ENCODE peak calls at places on chromosomes 16 and 17, in eight cellular contexts. One of them, this sample, is unnamed.
A peak's percentile ranks its signal among the peaks of the same experiment; 100 is the strongest.

GRCh38 chr16:67375161-67375560 is 18.1 kb downstream of the TPPP3 start:
- DNase-seq in psoas muscle: no peak
- DNase-seq in adrenal gland: no peak
- DNase-seq in body of pancreas: no peak
- DNase-seq in naive thymus-derived CD4-positive, alpha-beta T cell: no peak
- DNase-seq in suprapubic skin: no peak
- DNase-seq in tibial artery: no peak
- DNase-seq in left lung: no peak
- DNase-seq in this sample: no peak

GRCh38 chr16:3017806-3018506 is at the start of gene CLDN6:
- DNase-seq in adrenal gland: no peak
- DNase-seq in tibial artery: no peak
- DNase-seq in psoas muscle: no peak
- DNase-seq in suprapubic skin: no peak
- DNase-seq in left lung: no peak
- DNase-seq in body of pancreas: peak; percentile 53
- DNase-seq in naive thymus-derived CD4-positive, alpha-beta T cell: no peak
- DNase-seq in this sample: no peak

GRCh38 chr17:40530988-40531971 is 29.9 kb upstream of the TNS4 start:
- DNase-seq in psoas muscle: no peak
- DNase-seq in tibial artery: peak; percentile 16
- DNase-seq in left lung: no peak
- DNase-seq in adrenal gland: peak; percentile 25
- DNase-seq in naive thymus-derived CD4-positive, alpha-beta T cell: peak; percentile 39
- DNase-seq in suprapubic skin: peak; percentile 70
- DNase-seq in body of pancreas: no peak
- DNase-seq in this sample: no peak

GRCh38 chr17:17401271-17401781 is 75.5 kb upstream of the MED9 start:
- DNase-seq in body of pancreas: peak; percentile 43
- DNase-seq in naive thymus-derived CD4-positive, alpha-beta T cell: no peak
- DNase-seq in left lung: no peak
- DNase-seq in adrenal gland: peak; percentile 63
- DNase-seq in psoas muscle: peak; percentile 46
- DNase-seq in suprapubic skin: no peak
- DNase-seq in tibial artery: no peak
- DNase-seq in this sample: peak; percentile 39

GRCh38 chr16:14020141-14020540 is 51.0 kb upstream of the MRTFB start:
- DNase-seq in psoas muscle: no peak
- DNase-seq in naive thymus-derived CD4-positive, alpha-beta T cell: no peak
- DNase-seq in body of pancreas: no peak
- DNase-seq in suprapubic skin: no peak
- DNase-seq in left lung: no peak
- DNase-seq in tibial artery: no peak
- DNase-seq in adrenal gland: no peak
- DNase-seq in this sample: no peak

GRCh38 chr17:7440113-7440822 is 956 bp downstream of the FGF11 start:
- DNase-seq in adrenal gland: peak; percentile 90
- DNase-seq in suprapubic skin: peak; percentile 84
- DNase-seq in tibial artery: peak; percentile 55
- DNase-seq in left lung: peak; percentile 84
- DNase-seq in body of pancreas: peak; percentile 82
- DNase-seq in naive thymus-derived CD4-positive, alpha-beta T cell: peak; percentile 11
- DNase-seq in psoas muscle: peak; percentile 86
- DNase-seq in this sample: no peak

GRCh38 chr17:34178047-34178446 is 77.0 kb upstream of the CCL2 start:
- DNase-seq in suprapubic skin: no peak
- DNase-seq in left lung: no peak
- DNase-seq in tibial artery: no peak
- DNase-seq in body of pancreas: no peak
- DNase-seq in naive thymus-derived CD4-positive, alpha-beta T cell: no peak
- DNase-seq in psoas muscle: no peak
- DNase-seq in adrenal gland: no peak
- DNase-seq in this sample: no peak

GRCh38 chr17:18258356-18259038 is at the start of gene FLII:
- DNase-seq in suprapubic skin: no peak
- DNase-seq in tibial artery: peak; percentile 43
- DNase-seq in naive thymus-derived CD4-positive, alpha-beta T cell: peak; percentile 51
- DNase-seq in adrenal gland: peak; percentile 55
- DNase-seq in left lung: peak; percentile 93
- DNase-seq in body of pancreas: peak; percentile 68
- DNase-seq in psoas muscle: no peak
- DNase-seq in this sample: no peak

GRCh38 chr16:86355538-86355937 is 154.8 kb upstream of the FOXF1 start:
- DNase-seq in tibial artery: no peak
- DNase-seq in body of pancreas: no peak
- DNase-seq in left lung: no peak
- DNase-seq in naive thymus-derived CD4-positive, alpha-beta T cell: no peak
- DNase-seq in suprapubic skin: no peak
- DNase-seq in psoas muscle: no peak
- DNase-seq in adrenal gland: no peak
- DNase-seq in this sample: no peak

GRCh38 chr17:7330099-7331015 is 1.2 kb upstream of the NEURL4 start:
- DNase-seq in psoas muscle: peak; percentile 88
- DNase-seq in naive thymus-derived CD4-positive, alpha-beta T cell: peak; percentile 86
- DNase-seq in tibial artery: peak; percentile 79
- DNase-seq in suprapubic skin: no peak
- DNase-seq in left lung: peak; percentile 93
- DNase-seq in body of pancreas: peak; percentile 77
- DNase-seq in adrenal gland: peak; percentile 81
- DNase-seq in this sample: peak; percentile 72

GRCh38 chr16:70714526-70715112 is 28.8 kb upstream of the MTSS2 start:
- DNase-seq in tibial artery: no peak
- DNase-seq in naive thymus-derived CD4-positive, alpha-beta T cell: no peak
- DNase-seq in suprapubic skin: no peak
- DNase-seq in adrenal gland: no peak
- DNase-seq in left lung: no peak
- DNase-seq in body of pancreas: no peak
- DNase-seq in psoas muscle: no peak
- DNase-seq in this sample: no peak
- H3K27ac ChIP-seq in tibial artery: peak overlapping the region; percentile 96
- H3K27ac ChIP-seq in naive thymus-derived CD4-positive, alpha-beta T cell: no peak overlapping the region
- H3K27ac ChIP-seq in suprapubic skin: peak overlapping the region; percentile 79
- H3K27ac ChIP-seq in adrenal gland: peak overlapping the region; percentile 82
- H3K27ac ChIP-seq in left lung: peak overlapping the region; percentile 70
- H3K27ac ChIP-seq in body of pancreas: peak overlapping the region; percentile 61
- H3K27ac ChIP-seq in psoas muscle: peak overlapping the region; percentile 99
- H3K27ac ChIP-seq in this sample: no peak overlapping the region

GRCh38 chr16:84726670-84727467 is 27.1 kb downstream of the USP10 start:
- DNase-seq in suprapubic skin: no peak
- DNase-seq in adrenal gland: no peak
- DNase-seq in tibial artery: peak; percentile 39
- DNase-seq in naive thymus-derived CD4-positive, alpha-beta T cell: no peak
- DNase-seq in psoas muscle: no peak
- DNase-seq in body of pancreas: no peak
- DNase-seq in left lung: no peak
- DNase-seq in this sample: no peak

GRCh38 chr16:84732674-84733352 is 33.0 kb downstream of the USP10 start:
- DNase-seq in psoas muscle: no peak
- DNase-seq in body of pancreas: no peak
- DNase-seq in left lung: no peak
- DNase-seq in suprapubic skin: no peak
- DNase-seq in adrenal gland: no peak
- DNase-seq in naive thymus-derived CD4-positive, alpha-beta T cell: no peak
- DNase-seq in tibial artery: no peak
- DNase-seq in this sample: no peak

GRCh38 chr16:84728853-84729424 is 29.1 kb downstream of the USP10 start:
- DNase-seq in naive thymus-derived CD4-positive, alpha-beta T cell: no peak
- DNase-seq in adrenal gland: no peak
- DNase-seq in suprapubic skin: no peak
- DNase-seq in left lung: no peak
- DNase-seq in body of pancreas: no peak
- DNase-seq in psoas muscle: no peak
- DNase-seq in tibial artery: no peak
- DNase-seq in this sample: no peak

GRCh38 chr16:84730406-84731106 is 30.8 kb downstream of the USP10 start:
- DNase-seq in tibial artery: peak; percentile 77
- DNase-seq in suprapubic skin: no peak
- DNase-seq in body of pancreas: peak; percentile 70
- DNase-seq in left lung: no peak
- DNase-seq in naive thymus-derived CD4-positive, alpha-beta T cell: no peak
- DNase-seq in adrenal gland: peak; percentile 77
- DNase-seq in psoas muscle: no peak
- DNase-seq in this sample: no peak

GRCh38 chr16:84729716-84730320 is 30.0 kb downstream of the USP10 start:
- DNase-seq in left lung: no peak
- DNase-seq in naive thymus-derived CD4-positive, alpha-beta T cell: no peak
- DNase-seq in tibial artery: no peak
- DNase-seq in adrenal gland: no peak
- DNase-seq in psoas muscle: no peak
- DNase-seq in suprapubic skin: no peak
- DNase-seq in body of pancreas: no peak
- DNase-seq in this sample: no peak
- H3K4me1 ChIP-seq in left lung: peaks cover 77% of the 10 kb centered on the region
- H3K4me1 ChIP-seq in naive thymus-derived CD4-positive, alpha-beta T cell: peaks cover 20% of the 10 kb centered on the region
- H3K4me1 ChIP-seq in tibial artery: peaks cover 59% of the 10 kb centered on the region
- H3K4me1 ChIP-seq in adrenal gland: peaks cover 10% of the 10 kb centered on the region
- H3K4me1 ChIP-seq in psoas muscle: peaks cover 60% of the 10 kb centered on the region
- H3K4me1 ChIP-seq in suprapubic skin: peaks cover 78% of the 10 kb centered on the region
- H3K4me1 ChIP-seq in body of pancreas: peaks cover 40% of the 10 kb centered on the region
- H3K4me1 ChIP-seq in this sample: peaks cover 7% of the 10 kb centered on the region

GRCh38 chr17:82947051-82947991 is 107.5 kb upstream of the ZNF750 start:
- DNase-seq in suprapubic skin: no peak
- DNase-seq in body of pancreas: peak; percentile 3
- DNase-seq in left lung: no peak
- DNase-seq in psoas muscle: peak; percentile 19
- DNase-seq in tibial artery: no peak
- DNase-seq in adrenal gland: no peak
- DNase-seq in naive thymus-derived CD4-positive, alpha-beta T cell: no peak
- DNase-seq in this sample: no peak
- H3K9me3 ChIP-seq in suprapubic skin: peaks cover 15% of the 10 kb centered on the region
- H3K9me3 ChIP-seq in body of pancreas: no peaks in the 10 kb centered on the region
- H3K9me3 ChIP-seq in left lung: peaks cover 26% of the 10 kb centered on the region
- H3K9me3 ChIP-seq in psoas muscle: peaks cover 18% of the 10 kb centered on the region
- H3K9me3 ChIP-seq in tibial artery: peaks cover 36% of the 10 kb centered on the region
- H3K9me3 ChIP-seq in adrenal gland: no peaks in the 10 kb centered on the region
- H3K9me3 ChIP-seq in naive thymus-derived CD4-positive, alpha-beta T cell: no peaks in the 10 kb centered on the region
- H3K9me3 ChIP-seq in this sample: peaks cover 23% of the 10 kb centered on the region

GRCh38 chr17:77390870-77391269 is 250.1 kb downstream of the SEC14L1 start:
- DNase-seq in left lung: no peak
- DNase-seq in tibial artery: no peak
- DNase-seq in suprapubic skin: no peak
- DNase-seq in body of pancreas: no peak
- DNase-seq in adrenal gland: no peak
- DNase-seq in psoas muscle: no peak
- DNase-seq in naive thymus-derived CD4-positive, alpha-beta T cell: no peak
- DNase-seq in this sample: no peak
- H3K27ac ChIP-seq in left lung: peak overlapping the region; percentile 63
- H3K27ac ChIP-seq in tibial artery: peak overlapping the region; percentile 77
- H3K27ac ChIP-seq in suprapubic skin: peak overlapping the region; percentile 85
- H3K27ac ChIP-seq in body of pancreas: peak overlapping the region; percentile 81
- H3K27ac ChIP-seq in adrenal gland: peak overlapping the region; percentile 1
- H3K27ac ChIP-seq in psoas muscle: peak overlapping the region; percentile 19
- H3K27ac ChIP-seq in naive thymus-derived CD4-positive, alpha-beta T cell: peak overlapping the region; percentile 50
- H3K27ac ChIP-seq in this sample: no peak overlapping the region

GRCh38 chr16:10945065-10945787 is 862 bp downstream of the CLEC16A start:
- DNase-seq in body of pancreas: no peak
- DNase-seq in naive thymus-derived CD4-positive, alpha-beta T cell: no peak
- DNase-seq in suprapubic skin: no peak
- DNase-seq in tibial artery: no peak
- DNase-seq in left lung: no peak
- DNase-seq in psoas muscle: no peak
- DNase-seq in adrenal gland: no peak
- DNase-seq in this sample: no peak

GRCh38 chr16:10944249-10945064 is at the start of gene CLEC16A:
- DNase-seq in psoas muscle: peak; percentile 99
- DNase-seq in adrenal gland: peak; percentile 99
- DNase-seq in naive thymus-derived CD4-positive, alpha-beta T cell: peak; percentile 94
- DNase-seq in body of pancreas: peak; percentile 98
- DNase-seq in tibial artery: peak; percentile 97
- DNase-seq in suprapubic skin: peak; percentile 99
- DNase-seq in left lung: peak; percentile 100
- DNase-seq in this sample: peak; percentile 87

GRCh38 chr16:10946308-10946707 is 1.9 kb downstream of the CLEC16A start:
- DNase-seq in suprapubic skin: no peak
- DNase-seq in left lung: no peak
- DNase-seq in psoas muscle: no peak
- DNase-seq in naive thymus-derived CD4-positive, alpha-beta T cell: no peak
- DNase-seq in adrenal gland: no peak
- DNase-seq in tibial artery: no peak
- DNase-seq in body of pancreas: no peak
- DNase-seq in this sample: no peak

GRCh38 chr16:10949424-10949970 is 5.1 kb downstream of the CLEC16A start:
- DNase-seq in tibial artery: no peak
- DNase-seq in body of pancreas: peak; percentile 26
- DNase-seq in suprapubic skin: no peak
- DNase-seq in naive thymus-derived CD4-positive, alpha-beta T cell: peak; percentile 64
- DNase-seq in left lung: no peak
- DNase-seq in adrenal gland: no peak
- DNase-seq in psoas muscle: no peak
- DNase-seq in this sample: no peak

DNA sequence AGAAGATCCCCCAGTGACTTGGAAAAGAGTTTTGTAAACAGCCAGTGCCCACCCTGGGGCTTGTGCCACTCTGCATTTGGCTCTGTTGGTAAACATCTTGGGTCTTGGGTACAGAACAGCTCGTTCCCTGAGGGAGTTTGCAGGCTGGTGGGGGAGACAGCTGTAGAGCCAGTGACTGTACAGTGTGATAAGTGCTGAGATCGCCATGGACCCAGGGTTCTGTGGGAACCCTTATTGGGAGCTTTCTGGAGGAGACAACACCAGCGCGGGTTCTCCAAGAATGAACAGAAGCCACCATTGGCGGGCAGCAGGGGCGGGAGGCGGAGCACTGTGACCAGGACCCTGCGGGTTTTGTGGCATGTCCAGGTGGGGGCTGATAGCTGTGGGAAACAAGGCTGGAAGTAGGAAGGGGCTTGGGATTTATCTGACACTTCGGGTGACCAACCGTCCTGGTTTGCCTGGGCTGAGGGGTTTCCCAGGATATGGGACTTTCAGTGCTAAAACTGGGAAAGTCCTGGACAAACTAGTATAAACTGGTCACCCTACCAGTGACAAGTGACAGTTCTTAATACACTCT is 2.9 kb downstream of the CLEC16A start:
- DNase-seq in adrenal gland: no peak
- DNase-seq in psoas muscle: no peak
- DNase-seq in suprapubic skin: no peak
- DNase-seq in naive thymus-derived CD4-positive, alpha-beta T cell: no peak
- DNase-seq in body of pancreas: no peak
- DNase-seq in tibial artery: no peak
- DNase-seq in left lung: no peak
- DNase-seq in this sample: no peak
- H3K4me1 ChIP-seq in adrenal gland: peaks cover 12% of the 10 kb centered on the region
- H3K4me1 ChIP-seq in psoas muscle: peaks cover 49% of the 10 kb centered on the region
- H3K4me1 ChIP-seq in suprapubic skin: peaks cover 58% of the 10 kb centered on the region
- H3K4me1 ChIP-seq in naive thymus-derived CD4-positive, alpha-beta T cell: peaks cover 46% of the 10 kb centered on the region
- H3K4me1 ChIP-seq in body of pancreas: peaks cover 60% of the 10 kb centered on the region
- H3K4me1 ChIP-seq in tibial artery: peaks cover 61% of the 10 kb centered on the region
- H3K4me1 ChIP-seq in left lung: peaks cover 79% of the 10 kb centered on the region
- H3K4me1 ChIP-seq in this sample: peaks cover 17% of the 10 kb centered on the region

DNA sequence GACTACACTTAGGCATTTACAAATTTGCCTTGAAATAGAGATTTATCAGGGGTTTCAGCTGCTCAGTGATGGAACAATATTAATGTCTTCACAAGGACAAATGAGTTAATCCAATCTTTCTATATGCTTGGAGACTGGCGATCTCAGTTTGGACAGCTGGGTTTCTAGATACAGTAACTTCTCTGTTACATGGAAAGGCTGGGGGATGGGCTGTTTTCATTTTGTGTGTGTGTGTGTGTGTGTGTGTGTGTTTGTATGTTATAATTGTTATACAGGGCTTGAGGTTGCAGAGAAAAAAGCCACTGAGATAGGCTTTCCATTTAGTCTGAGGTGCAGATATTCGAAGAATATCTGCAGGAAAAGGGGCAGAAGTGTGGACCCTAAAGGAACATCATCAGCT is 359.3 kb upstream of the SALL1 start:
- DNase-seq in tibial artery: no peak
- DNase-seq in psoas muscle: no peak
- DNase-seq in adrenal gland: no peak
- DNase-seq in suprapubic skin: no peak
- DNase-seq in left lung: no peak
- DNase-seq in body of pancreas: no peak
- DNase-seq in naive thymus-derived CD4-positive, alpha-beta T cell: no peak
- DNase-seq in this sample: no peak
- H3K9me3 ChIP-seq in tibial artery: no peaks in the 10 kb centered on the region
- H3K9me3 ChIP-seq in psoas muscle: no peaks in the 10 kb centered on the region
- H3K9me3 ChIP-seq in adrenal gland: no peaks in the 10 kb centered on the region
- H3K9me3 ChIP-seq in suprapubic skin: no peaks in the 10 kb centered on the region
- H3K9me3 ChIP-seq in left lung: peaks cover 10% of the 10 kb centered on the region
- H3K9me3 ChIP-seq in body of pancreas: no peaks in the 10 kb centered on the region
- H3K9me3 ChIP-seq in naive thymus-derived CD4-positive, alpha-beta T cell: no peaks in the 10 kb centered on the region
- H3K9me3 ChIP-seq in this sample: no peaks in the 10 kb centered on the region

This sample was measured in iPS DF 6.9.